ENCODE peak calls at places on chromosomes 13 and 19, in five cellular contexts. J is stomach, L is GM23338, B is GM12878, M is suprapubic skin. D is an unnamed sample.

GRCh38 chr19:47003611-47003935 is 16.1 kb upstream of the NPAS1 start:
- DNase-seq in J (no peak), L (no peak), B (no peak), M (no peak), D (no peak)

GRCh38 chr13:34358811-34359513 is 541.0 kb downstream of the RFC3 start:
- DNase-seq in J (no peak), L (no peak), B (no peak), M (no peak), D (no peak)

GRCh38 chr19:2722541-2723344 is 1.6 kb upstream of the DIRAS1 start:
- DNase-seq in J (peak; percentile 78), L (peak; percentile 29), B (no peak), M (no peak), D (no peak)

GRCh38 chr13:87094646-87095045 is 576.5 kb upstream of the SLITRK5 start:
- DNase-seq in J (no peak), L (no peak), B (no peak), M (no peak), D (no peak)

GRCh38 chr19:38291855-38292254 is 12.2 kb upstream of the C19orf33 start:
- DNase-seq in J (no peak), L (no peak), B (no peak), M (no peak), D (no peak)

GRCh38 chr13:42276683-42277082 is 4.7 kb downstream of the AKAP11 start:
- DNase-seq in J (no peak), L (no peak), B (no peak), M (no peak), D (no peak)

GRCh38 chr13:98798849-98799645 is 46.6 kb upstream of the SLC15A1 start:
- DNase-seq in J (no peak), L (no peak), B (no peak), M (no peak), D (no peak)

GRCh38 chr13:108682714-108683113 is 53.3 kb downstream of the MYO16 start:
- DNase-seq in J (no peak), L (no peak), B (no peak), M (no peak), D (no peak)

GRCh38 chr13:33497146-33497845 is 211.7 kb upstream of the STARD13 start:
- DNase-seq in J (no peak), L (no peak), B (no peak), M (no peak), D (no peak)

GRCh38 chr19:14393303-14393702 is 12.1 kb downstream of the ADGRE5 start:
- DNase-seq in J (no peak), L (no peak), B (no peak), M (no peak), D (no peak)

GRCh38 chr13:41944229-41944628 is 16.7 kb downstream of the VWA8 start:
- DNase-seq in J (no peak), L (no peak), B (no peak), M (no peak), D (peak; percentile 8)

GRCh38 chr13:31437975-31438374 is 238.2 kb downstream of the B3GLCT start:
- DNase-seq in J (no peak), L (no peak), B (peak; percentile 13), M (no peak), D (no peak)

GRCh38 chr19:55257461-55258411 is 1.1 kb downstream of the PPP6R1 start:
- DNase-seq in J (no peak), L (peak; percentile 46), B (no peak), M (no peak), D (peak; percentile 83)

GRCh38 chr19:9011875-9012274 is 1.7 kb upstream of the MUC16 start:
- DNase-seq in J (no peak), L (no peak), B (no peak), M (no peak), D (no peak)

GRCh38 chr13:95254341-95254740 is 46.9 kb downstream of the ABCC4 start:
- DNase-seq in J (no peak), L (no peak), B (no peak), M (no peak), D (no peak)

GRCh38 chr19:38211206-38211605 is 12.8 kb downstream of the DPF1 start:
- DNase-seq in J (no peak), L (peak; percentile 70), B (no peak), M (no peak), D (no peak)

GRCh38 chr19:14378890-14379289 is 2.4 kb upstream of the ADGRE5 start:
- DNase-seq in J (no peak), L (no peak), B (no peak), M (no peak), D (no peak)

GRCh38 chr19:38389101-38389925 is 816 bp downstream of the SPRED3 start:
- DNase-seq in J (no peak), L (peak; percentile 66), B (no peak), M (no peak), D (no peak)

GRCh38 chr13:40149611-40150283 is 494.3 kb downstream of the COG6 start:
- DNase-seq in J (no peak), L (no peak), B (no peak), M (no peak), D (no peak)

GRCh38 chr13:109744512-109745051 is 41.8 kb downstream of the IRS2 start:
- DNase-seq in J (no peak), L (no peak), B (no peak), M (no peak), D (no peak)

GRCh38 chr19:34957830-34958751 is 5.9 kb downstream of the ZNF792 start:
- DNase-seq in J (no peak), L (no peak), B (no peak), M (no peak), D (no peak)

GRCh38 chr13:30725331-30726085 is 9.8 kb upstream of the ALOX5AP start:
- DNase-seq in J (no peak), L (no peak), B (no peak), M (no peak), D (no peak)

GRCh38 chr13:104837756-104838155 is 1697.7 kb downstream of the EFNB2 start:
- DNase-seq in J (no peak), L (no peak), B (no peak), M (no peak), D (no peak)

GRCh38 chr13:23615677-23616076 is 45.5 kb downstream of the TNFRSF19 start:
- DNase-seq in J (no peak), L (no peak), B (no peak), M (no peak), D (no peak)

GRCh38 chr13:101455863-101456262 is 3.4 kb downstream of the ITGBL1 start:
- DNase-seq in J (no peak), L (peak; percentile 33), B (no peak), M (no peak), D (no peak)

GRCh38 chr13:57784633-57785032 is 153.1 kb downstream of the PCDH17 start:
- DNase-seq in J (no peak), L (no peak), B (no peak), M (no peak), D (no peak)

GRCh38 chr19:58538257-58539168 is 5.4 kb upstream of the TRIM28 start:
- DNase-seq in J (peak; percentile 47), L (peak; percentile 97), B (no peak), M (peak; percentile 68), D (no peak)

DNA sequence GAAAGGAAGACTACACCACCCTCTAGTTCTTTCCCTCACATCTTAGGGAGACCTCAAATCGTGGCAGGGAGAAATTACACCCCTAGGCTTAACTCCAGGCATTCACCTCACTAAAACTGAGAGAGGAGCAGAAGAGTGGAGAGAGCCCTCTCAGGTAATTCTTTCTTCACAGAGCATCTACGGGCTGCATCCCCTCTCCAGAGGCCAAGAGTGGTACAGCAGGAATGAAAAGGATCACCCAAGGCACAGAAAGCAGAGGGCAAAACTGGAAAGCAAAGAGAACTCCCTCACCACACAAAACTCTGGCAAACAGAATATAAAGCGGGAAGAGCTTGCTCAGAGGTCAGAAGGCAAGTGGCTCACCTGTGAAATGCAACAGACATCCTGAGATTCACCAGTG is 661.2 kb downstream of the TBC1D4 start:
- DNase-seq in J (no peak), L (peak; percentile 23), B (no peak), M (no peak), D (no peak)
- TF ChIP-seq CTCF in J (no peak), L (peak; percentile 16), B (no peak), M (no peak), D (no peak)

DNA sequence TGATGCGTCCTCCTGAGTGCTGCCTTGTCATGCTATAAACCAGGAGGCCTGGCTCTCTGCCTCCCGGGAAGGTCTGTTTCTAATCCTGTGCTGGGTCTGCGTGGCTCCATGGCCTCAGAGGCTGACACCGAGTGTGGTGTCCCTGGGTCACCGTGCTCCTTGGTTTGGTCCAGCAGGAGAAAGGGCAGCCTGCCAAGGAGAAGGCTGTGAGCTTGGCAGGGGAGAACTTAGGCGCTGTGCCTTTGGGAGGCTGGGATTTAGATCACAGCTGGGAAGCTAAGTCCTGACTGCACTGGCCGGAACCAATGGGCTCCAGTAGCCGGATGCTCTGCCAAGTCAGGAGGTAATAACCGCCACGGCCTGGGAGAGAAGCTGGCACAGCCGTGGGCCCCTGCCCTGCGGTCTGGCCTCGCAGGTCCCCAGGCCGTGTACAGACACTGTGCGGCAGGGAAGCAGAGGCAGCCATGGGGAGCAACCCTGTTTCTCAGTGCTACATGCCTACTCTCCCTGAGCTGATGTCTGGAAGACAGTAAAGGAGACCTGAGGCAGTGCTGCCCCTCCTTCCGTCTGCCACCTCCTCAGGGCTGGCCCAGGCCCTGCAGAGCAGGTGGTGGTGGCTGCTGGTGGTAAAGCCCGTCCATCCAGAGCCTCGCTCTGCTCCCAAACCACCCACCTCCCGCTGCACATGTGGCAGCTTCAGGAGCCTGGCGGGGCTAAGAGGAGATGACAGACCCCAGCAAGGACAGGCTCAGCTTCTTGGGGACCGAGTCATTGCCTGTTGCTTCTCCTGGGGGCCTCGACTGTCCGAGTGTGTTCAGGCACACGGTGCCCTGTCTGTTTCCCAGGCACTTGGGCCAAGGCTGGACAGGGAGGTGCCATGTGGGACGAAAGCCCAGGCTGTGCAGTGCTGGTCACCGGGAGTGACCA is 44.9 kb downstream of the C13orf46 start:
- DNase-seq in J (peak; percentile 87), L (no peak), B (no peak), M (peak; percentile 87), D (peak; percentile 68)
- TF ChIP-seq POLR2AphosphoS5 in J (no peak), L (no peak), B (no peak), M (no peak), D (no peak)

GRCh38 chr13:91157273-91158014 is 190.0 kb upstream of the MIR17HG start:
- DNase-seq in J (no peak), L (no peak), B (no peak), M (no peak), D (no peak)

GRCh38 chr13:91166714-91167511 is 180.6 kb upstream of the MIR17HG start:
- DNase-seq in J (no peak), L (no peak), B (no peak), M (no peak), D (no peak)

GRCh38 chr13:91165758-91166157 is 181.7 kb upstream of the MIR17HG start:
- DNase-seq in J (no peak), L (no peak), B (no peak), M (no peak), D (no peak)

GRCh38 chr13:91158015-91158390 is 189.5 kb upstream of the MIR17HG start:
- DNase-seq in J (no peak), L (no peak), B (no peak), M (no peak), D (no peak)

DNA sequence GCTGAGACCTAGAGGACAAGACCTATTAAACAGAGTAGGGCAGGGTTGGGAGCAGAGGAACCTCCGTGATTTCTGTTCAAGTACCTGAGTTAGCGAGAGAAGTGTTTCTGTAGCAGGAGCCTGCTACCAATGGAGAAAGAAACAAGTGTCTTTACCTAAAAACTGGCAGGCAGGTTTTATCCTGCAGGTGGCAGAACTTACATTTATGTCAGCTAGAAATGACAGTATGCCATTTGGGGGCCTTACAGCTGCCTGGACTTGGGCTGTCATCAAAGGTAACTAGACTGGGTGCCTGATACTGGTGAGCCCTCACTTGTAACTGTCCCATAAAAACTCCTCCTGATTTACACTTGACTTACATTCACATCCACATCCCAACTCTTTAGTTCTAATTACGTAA is 185.3 kb upstream of the MIR17HG start:
- DNase-seq in J (no peak), L (peak; percentile 59), B (no peak), M (no peak), D (no peak)
- TF ChIP-seq CTCF in J (no peak), L (peak; percentile 51), B (no peak), M (no peak), D (no peak)

GRCh38 chr19:11948646-11949045 is 16.2 kb upstream of the ZNF763 start:
- DNase-seq in J (no peak), L (no peak), B (no peak), M (no peak), D (no peak)
- TF ChIP-seq POLR2AphosphoS5 in J (no peak), L (no peak), B (no peak), M (no peak), D (no peak)

D was measured in spleen.